ENCODE peak calls at places on chromosome 12, in eight cellular contexts. P is NCI-H2081; V is NCI-H1417; K is nucleus accumbens; Y is anterior cingulate cortex; G is naive thymus-derived CD8-positive, alpha-beta T cell; M is left ventricle myocardium inferior; X is NCI-H774. I is an unnamed sample.

GRCh38 chr12:49304161-49304560 is 9.2 kb downstream of the PRPH start:
- DNase-seq in P (no peak), V (no peak), K (no peak), Y (no peak), G (no peak), M (no peak), X (no peak), I (no peak)

GRCh38 chr12:91189526-91189925 is 6.9 kb upstream of the DCN start:
- DNase-seq in P (no peak), V (no peak), K (no peak), Y (no peak), G (no peak), M (no peak), X (no peak), I (no peak)

GRCh38 chr12:29073631-29074239 is 75.3 kb upstream of the FAR2 start:
- DNase-seq in P (peak; percentile 23), V (peak; percentile 56), K (no peak), Y (no peak), G (peak; percentile 8), M (no peak), X (peak; percentile 48), I (no peak)

GRCh38 chr12:121955258-121956040 is 37.1 kb downstream of the CFAP251 start:
- DNase-seq in P (no peak), V (peak; percentile 26), K (no peak), Y (no peak), G (no peak), M (no peak), X (no peak), I (no peak)

GRCh38 chr12:58728397-58728796 is 191.9 kb downstream of the LRIG3 start:
- DNase-seq in P (no peak), V (no peak), K (no peak), Y (no peak), G (no peak), M (no peak), X (no peak), I (no peak)

GRCh38 chr12:1630081-1630826 is 1.2 kb downstream of the WNT5B start:
- DNase-seq in P (peak; percentile 64), V (peak; percentile 83), K (peak; percentile 30), Y (no peak), G (no peak), M (peak; percentile 63), X (peak; percentile 28), I (peak; percentile 74)

GRCh38 chr12:125310461-125310860 is 245.2 kb downstream of the AACS start:
- DNase-seq in P (no peak), V (no peak), K (no peak), Y (no peak), G (no peak), M (no peak), X (no peak), I (no peak)

GRCh38 chr12:88113871-88114270 is 28.0 kb downstream of the CEP290 start:
- DNase-seq in P (no peak), V (no peak), K (no peak), Y (no peak), G (no peak), M (no peak), X (no peak), I (no peak)

GRCh38 chr12:44876554-44877275 is 600 bp upstream of the NELL2 start:
- DNase-seq in P (peak; percentile 83), V (peak; percentile 93), K (peak; percentile 27), Y (no peak), G (peak; percentile 66), M (no peak), X (peak; percentile 79), I (peak; percentile 28)

GRCh38 chr12:78119351-78119918 is 288.7 kb downstream of the NAV3 start:
- DNase-seq in P (no peak), V (no peak), K (no peak), Y (no peak), G (no peak), M (no peak), X (no peak), I (no peak)

GRCh38 chr12:67034110-67034879 is 234.9 kb upstream of the CAND1 start:
- DNase-seq in P (peak; percentile 29), V (peak; percentile 19), K (no peak), Y (no peak), G (no peak), M (no peak), X (peak; percentile 58), I (no peak)

GRCh38 chr12:42933461-42934081 is 344.0 kb upstream of the PRICKLE1 start:
- DNase-seq in P (no peak), V (peak; percentile 18), K (no peak), Y (no peak), G (no peak), M (no peak), X (no peak), I (no peak)

GRCh38 chr12:131249291-131250027 is 295.8 kb downstream of the ADGRD1 start:
- DNase-seq in P (no peak), V (no peak), K (no peak), Y (no peak), G (no peak), M (no peak), X (no peak), I (no peak)

GRCh38 chr12:3728686-3729085 is 24.2 kb downstream of the CRACR2A start:
- DNase-seq in P (no peak), V (no peak), K (no peak), Y (no peak), G (no peak), M (no peak), X (no peak), I (no peak)

GRCh38 chr12:109308534-109309440 is at the start of gene FOXN4:
- DNase-seq in P (no peak), V (peak; percentile 81), K (no peak), Y (no peak), G (no peak), M (no peak), X (no peak), I (no peak)

GRCh38 chr12:6960291-6961277 is 9.4 kb downstream of the PTPN6 start:
- DNase-seq in P (no peak), V (peak; percentile 44), K (no peak), Y (no peak), G (no peak), M (peak; percentile 14), X (no peak), I (no peak)

GRCh38 chr12:110453569-110454296 is 3.6 kb upstream of the ARPC3 start:
- DNase-seq in P (no peak), V (no peak), K (no peak), Y (no peak), G (no peak), M (no peak), X (no peak), I (no peak)

GRCh38 chr12:51942501-51943000 is 8.9 kb upstream of the ACVR1B start:
- DNase-seq in P (no peak), V (no peak), K (no peak), Y (no peak), G (no peak), M (no peak), X (no peak), I (no peak)

GRCh38 chr12:3116106-3116898 is 39.1 kb downstream of the TSPAN9 start:
- DNase-seq in P (no peak), V (no peak), K (no peak), Y (no peak), G (no peak), M (no peak), X (no peak), I (no peak)

GRCh38 chr12:49348781-49349180 is 2.1 kb downstream of the DNAJC22 start:
- DNase-seq in P (no peak), V (no peak), K (no peak), Y (no peak), G (no peak), M (no peak), X (no peak), I (no peak)

GRCh38 chr12:131220007-131220685 is 266.4 kb downstream of the ADGRD1 start:
- DNase-seq in P (no peak), V (no peak), K (no peak), Y (no peak), G (no peak), M (no peak), X (no peak), I (no peak)

GRCh38 chr12:15423629-15424028 is 101.3 kb downstream of the PTPRO start:
- DNase-seq in P (no peak), V (peak; percentile 79), K (no peak), Y (no peak), G (no peak), M (no peak), X (no peak), I (no peak)

GRCh38 chr12:118773956-118774723 is 207.2 kb upstream of the SRRM4 start:
- DNase-seq in P (peak; percentile 78), V (peak; percentile 95), K (peak; percentile 47), Y (peak; percentile 72), G (no peak), M (no peak), X (peak; percentile 96), I (no peak)

GRCh38 chr12:19800884-19801283 is 361.6 kb downstream of the AEBP2 start:
- DNase-seq in P (no peak), V (no peak), K (no peak), Y (no peak), G (no peak), M (no peak), X (no peak), I (no peak)

GRCh38 chr12:115648463-115648862 is 629.0 kb downstream of the MED13L start:
- DNase-seq in P (no peak), V (no peak), K (no peak), Y (no peak), G (no peak), M (no peak), X (no peak), I (no peak)

GRCh38 chr12:120159509-120160237 is 34.8 kb downstream of the GCN1 start:
- DNase-seq in P (no peak), V (no peak), K (no peak), Y (no peak), G (no peak), M (no peak), X (no peak), I (peak; percentile 53)

GRCh38 chr12:130754234-130755001 is 38.3 kb upstream of the RIMBP2 start:
- DNase-seq in P (no peak), V (no peak), K (no peak), Y (no peak), G (no peak), M (no peak), X (no peak), I (no peak)

GRCh38 chr12:6766651-6767300 is 613 bp downstream of the PTMS start:
- DNase-seq in P (peak; percentile 64), V (peak; percentile 81), K (peak; percentile 42), Y (peak; percentile 51), G (no peak), M (peak; percentile 85), X (peak; percentile 64), I (peak; percentile 91)

GRCh38 chr12:40075458-40075857 is 30.4 kb downstream of the SLC2A13 start:
- DNase-seq in P (no peak), V (no peak), K (no peak), Y (no peak), G (no peak), M (no peak), X (no peak), I (no peak)

GRCh38 chr12:21940972-21941521 is at the start of gene ABCC9:
- DNase-seq in P (peak; percentile 28), V (no peak), K (no peak), Y (no peak), G (no peak), M (peak; percentile 68), X (no peak), I (peak; percentile 81)